ENCODE peak calls at places on chromosome 4, in four cellular contexts. I, Z, W and G are unnamed samples.

GRCh38 chr4:69984030-69984443 is 11.7 kb upstream of the STATH start:
- DNase-seq in I (no peak), Z (no peak), W (no peak), G (no peak)

GRCh38 chr4:177596035-177596434 is 153.8 kb upstream of the AGA start:
- DNase-seq in I (no peak), Z (no peak), W (peak; percentile 11), G (peak; percentile 5)

GRCh38 chr4:41505161-41505653 is 32.8 kb upstream of the LIMCH1 start:
- DNase-seq in I (no peak), Z (no peak), W (no peak), G (no peak)

GRCh38 chr4:94974773-94975172 is 217.0 kb downstream of the BMPR1B start:
- DNase-seq in I (no peak), Z (no peak), W (no peak), G (no peak)

GRCh38 chr4:181261279-181261678 is 981.9 kb upstream of the TENM3 start:
- DNase-seq in I (no peak), Z (no peak), W (no peak), G (no peak)

GRCh38 chr4:64200001-64200555 is 209.2 kb downstream of the TECRL start:
- DNase-seq in I (no peak), Z (no peak), W (no peak), G (no peak)

GRCh38 chr4:169634975-169635374 is 14.6 kb downstream of the CLCN3 start:
- DNase-seq in I (no peak), Z (no peak), W (no peak), G (no peak)

GRCh38 chr4:55172694-55173287 is 47.4 kb upstream of the KDR start:
- DNase-seq in I (no peak), Z (no peak), W (no peak), G (no peak)

GRCh38 chr4:51868449-51868847 is 25.5 kb downstream of the DCUN1D4 start:
- DNase-seq in I (no peak), Z (no peak), W (no peak), G (no peak)

GRCh38 chr4:79823148-79823763 is 249.8 kb downstream of the ANTXR2 start:
- DNase-seq in I (no peak), Z (no peak), W (no peak), G (no peak)

DNA sequence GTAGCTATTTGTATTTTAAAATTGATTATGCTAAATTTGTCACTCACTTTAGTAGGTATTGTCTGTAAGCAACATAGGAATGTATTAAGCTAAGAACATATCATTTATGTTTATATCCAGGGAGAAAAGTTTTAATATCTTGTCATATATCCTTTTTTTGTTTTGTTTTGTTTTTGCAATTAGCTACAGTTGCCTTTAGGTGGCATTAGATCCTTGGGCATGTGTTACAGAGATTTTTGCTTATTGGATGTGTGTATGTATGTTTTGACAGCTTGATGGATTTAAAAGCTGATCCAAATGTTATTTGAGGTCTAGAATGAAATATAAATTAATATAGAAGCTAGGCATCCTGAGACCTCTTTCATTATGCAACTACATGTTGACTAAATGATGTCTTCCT is 36.1 kb upstream of the OTUD4 start:
- DNase-seq in I (no peak), Z (no peak), W (no peak), G (no peak)
- TF ChIP-seq SPI1 in I (no peak), Z (no peak), W (no peak), G (no peak)

GRCh38 chr4:139550724-139551429 is 5.1 kb downstream of the SETD7 start:
- DNase-seq in I (no peak), Z (no peak), W (no peak), G (no peak)
- TF ChIP-seq SPI1 in I (no peak), Z (no peak), W (no peak), G (no peak)

DNA sequence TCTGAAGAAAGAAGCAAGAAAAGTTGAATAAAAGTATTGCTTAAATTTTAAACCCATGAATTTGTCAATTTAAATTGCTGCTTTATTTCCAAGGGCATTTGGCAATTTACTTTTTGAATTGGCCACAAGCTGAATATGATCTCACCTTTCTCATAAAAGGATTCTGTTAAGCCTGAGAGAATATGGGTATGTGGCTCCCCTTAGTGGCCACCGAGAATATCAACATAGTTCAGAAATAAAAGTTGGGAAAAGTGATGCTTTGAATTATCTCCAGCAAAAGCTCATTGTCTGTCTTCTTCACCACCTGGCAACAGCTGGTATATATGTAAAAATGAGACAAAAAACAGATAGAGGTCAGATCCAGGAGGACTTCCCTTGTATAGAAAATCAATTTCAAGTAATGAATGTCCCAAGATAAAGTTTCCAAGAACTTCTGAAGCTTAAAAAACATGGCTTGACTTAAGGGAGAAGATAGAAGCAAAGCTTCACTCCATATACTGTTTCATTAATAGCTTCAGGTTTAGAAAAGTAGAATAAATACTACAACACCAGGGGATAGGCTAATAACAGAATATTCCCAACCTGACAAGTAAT is 290.7 kb upstream of the FAM241A start:
- DNase-seq in I (no peak), Z (no peak), W (peak; percentile 20), G (no peak)
- TF ChIP-seq SPI1 in I (no peak), Z (no peak), W (no peak), G (no peak)

GRCh38 chr4:155787113-155787710 is 28.4 kb downstream of the GUCY1B1 start:
- DNase-seq in I (peak; percentile 19), Z (no peak), W (no peak), G (peak; percentile 19)
- TF ChIP-seq SPI1 in I (no peak), Z (no peak), W (no peak), G (no peak)

GRCh38 chr4:98687876-98688275 is 29.5 kb upstream of the TSPAN5 start:
- DNase-seq in I (no peak), Z (no peak), W (no peak), G (no peak)

GRCh38 chr4:98686847-98687246 is 28.4 kb upstream of the TSPAN5 start:
- DNase-seq in I (no peak), Z (no peak), W (no peak), G (no peak)

GRCh38 chr4:98686046-98686385 is 27.6 kb upstream of the TSPAN5 start:
- DNase-seq in I (no peak), Z (no peak), W (no peak), G (no peak)

GRCh38 chr4:98689507-98690174 is 31.2 kb upstream of the TSPAN5 start:
- DNase-seq in I (no peak), Z (no peak), W (no peak), G (no peak)

DNA sequence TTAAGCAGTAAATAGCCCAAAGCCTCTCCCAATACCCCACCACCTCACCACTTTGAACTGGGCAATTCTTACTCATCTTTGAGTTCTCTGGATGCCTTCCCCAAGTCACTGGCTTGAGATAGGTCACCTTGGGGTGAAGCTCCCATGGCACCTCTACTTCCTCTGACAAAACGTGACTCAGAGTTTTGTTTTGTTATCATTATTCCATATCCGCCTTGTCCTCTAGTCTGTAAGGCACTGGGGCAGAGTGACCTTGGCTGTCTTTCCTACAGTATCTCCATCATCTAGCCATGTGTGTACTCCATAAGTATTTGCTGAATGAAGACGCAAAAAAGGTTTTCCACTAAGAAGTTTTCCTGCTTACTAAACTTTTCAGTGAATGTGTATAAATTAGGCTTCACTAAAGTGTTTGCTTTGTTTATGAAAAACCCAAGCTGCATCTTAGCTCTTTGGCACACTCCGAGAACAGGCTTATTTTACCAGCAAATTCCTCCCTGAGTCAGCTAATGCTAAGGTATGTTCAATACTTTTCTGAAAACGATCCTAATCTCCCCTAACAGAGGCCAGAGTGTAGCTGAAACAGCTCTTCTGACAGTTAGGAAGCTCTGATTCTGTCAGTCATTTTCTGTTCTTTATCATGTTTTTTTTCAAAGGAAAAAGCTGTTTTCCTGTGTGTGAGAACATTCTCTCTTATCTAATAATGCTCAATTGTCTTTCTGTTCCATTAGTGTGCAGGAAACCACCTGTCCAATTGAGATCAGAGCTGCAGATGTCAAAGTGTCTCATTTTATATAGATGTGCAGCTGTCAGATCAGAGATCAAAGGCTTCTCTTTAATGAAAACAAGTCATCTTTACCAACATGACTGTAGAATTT is 30.2 kb upstream of the TSPAN5 start:
- DNase-seq in I (no peak), Z (no peak), W (peak; percentile 58), G (no peak)
- TF ChIP-seq SPI1 in I (no peak), Z (no peak), W (peak; percentile 11), G (no peak)

DNA sequence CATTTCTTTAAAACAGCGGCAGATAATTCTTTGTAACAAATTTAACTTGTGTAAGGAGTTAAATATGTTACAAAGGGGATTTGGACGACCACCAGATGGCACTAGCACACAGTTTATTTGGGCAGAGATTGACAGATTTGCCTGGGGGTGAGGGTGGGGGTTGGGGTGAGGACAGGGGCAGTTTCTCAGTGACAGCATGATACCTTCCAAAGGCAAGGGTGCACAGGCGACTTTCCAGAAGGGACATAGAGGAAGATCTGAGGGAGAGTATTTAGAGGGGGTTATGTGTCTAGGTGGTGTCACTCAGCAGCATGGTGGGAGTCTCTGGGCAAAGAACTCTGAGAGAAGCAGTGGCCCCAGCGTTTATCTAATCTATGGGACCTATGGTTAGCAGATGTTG is 9.6 kb upstream of the TMA16 start:
- DNase-seq in I (no peak), Z (no peak), W (peak; percentile 58), G (peak; percentile 65)
- TF ChIP-seq SPI1 in I (no peak), Z (no peak), W (no peak), G (no peak)

GRCh38 chr4:156420557-156420956 is 466.9 kb upstream of the CTSO start:
- DNase-seq in I (no peak), Z (no peak), W (no peak), G (no peak)
- TF ChIP-seq SPI1 in I (no peak), Z (no peak), W (no peak), G (no peak)

DNA sequence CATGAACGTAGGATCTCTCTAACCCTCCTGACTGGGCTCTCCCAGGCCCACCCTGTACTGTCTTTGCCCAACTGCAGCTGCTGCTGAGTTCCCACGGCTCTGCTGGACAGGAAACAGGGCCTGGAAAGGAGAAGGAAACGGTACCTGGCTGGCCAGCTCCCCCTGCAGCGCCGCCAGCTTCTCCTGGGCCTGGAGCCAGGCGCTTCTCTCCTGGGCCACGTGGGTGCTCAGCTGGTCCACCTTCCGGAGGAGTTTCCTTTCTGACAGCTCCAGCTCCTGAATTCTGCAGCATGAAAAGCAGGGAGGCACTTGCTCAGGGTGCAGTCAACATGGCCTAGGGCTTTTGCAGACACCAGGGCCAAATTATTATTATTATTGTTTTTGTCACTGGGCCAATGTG is 6.5 kb downstream of the C4orf50 start:
- DNase-seq in I (no peak), Z (no peak), W (no peak), G (no peak)
- TF ChIP-seq SPI1 in I (no peak), Z (no peak), W (no peak), G (no peak)

GRCh38 chr4:105145059-105145912 is 1.4 kb upstream of the TET2 start:
- DNase-seq in I (no peak), Z (no peak), W (no peak), G (peak; percentile 62)

GRCh38 chr4:105137460-105137859 is 9.2 kb upstream of the TET2 start:
- DNase-seq in I (no peak), Z (no peak), W (no peak), G (no peak)

GRCh38 chr4:105145913-105146285 is 777 bp upstream of the TET2 start:
- DNase-seq in I (no peak), Z (no peak), W (no peak), G (no peak)

GRCh38 chr4:105139646-105140045 is 7.0 kb upstream of the TET2 start:
- DNase-seq in I (no peak), Z (no peak), W (no peak), G (no peak)

GRCh38 chr4:105140684-105141490 is 5.8 kb upstream of the TET2 start:
- DNase-seq in I (no peak), Z (no peak), W (no peak), G (no peak)
- TF ChIP-seq SPI1 in I (no peak), Z (no peak), W (no peak), G (no peak)